ENCODE peak calls at places on chromosomes 16 and 17, in ten cellular contexts. Q is sigmoid colon, T is H1, O is suprapubic skin, A is SK-N-SH, K is stomach, R is transverse colon, J is K562, W is GM12878, B is HepG2. Z is an unnamed sample.

GRCh38 chr16:54503011-54503410 is 216.4 kb upstream of the IRX3 start:
- DNase-seq in Q (no peak), T (no peak), O (no peak), A (no peak), K (no peak), R (peak), J (no peak), W (no peak), B (no peak), Z (no peak)

GRCh38 chr16:67181346-67181745 is 2.4 kb downstream of the MATCAP1 start:
- DNase-seq in Q (peak), T (no peak), O (no peak), A (no peak), K (no peak), R (peak), J (no peak), W (no peak), B (no peak), Z (no peak)

GRCh38 chr16:962901-963814 is 7.6 kb downstream of the LMF1 start:
- DNase-seq in Q (no peak), T (no peak), O (peak), A (no peak), K (no peak), R (no peak), J (no peak), W (no peak), B (no peak), Z (no peak)

GRCh38 chr17:10875984-10876555 is 38.2 kb upstream of the PIRT start:
- DNase-seq in Q (no peak), T (peak), O (no peak), A (peak), K (peak), R (peak), J (peak), W (no peak), B (peak), Z (peak)

GRCh38 chr16:85550422-85551318 is 62.5 kb upstream of the GSE1 start:
- DNase-seq in Q (no peak), T (peak), O (no peak), A (no peak), K (no peak), R (no peak), J (no peak), W (no peak), B (no peak), Z (no peak)

GRCh38 chr16:86563489-86564345 is 2.9 kb upstream of the FOXC2 start:
- DNase-seq in Q (peak), T (peak), O (peak), A (peak), K (peak), R (peak), J (peak), W (peak), B (peak), Z (peak)

GRCh38 chr17:12422632-12423031 is 243.1 kb upstream of the MYOCD start:
- DNase-seq in Q (peak), T (no peak), O (no peak), A (no peak), K (peak), R (peak), J (no peak), W (no peak), B (no peak), Z (peak)

GRCh38 chr17:11598274-11599221 is at the start of gene DNAH9:
- DNase-seq in Q (peak), T (peak), O (peak), A (peak), K (peak), R (peak), J (peak), W (no peak), B (peak), Z (peak)

GRCh38 chr16:87836844-87837581 is 32.3 kb downstream of the SLC7A5 start:
- DNase-seq in Q (no peak), T (no peak), O (no peak), A (no peak), K (no peak), R (no peak), J (no peak), W (no peak), B (no peak), Z (peak)

GRCh38 chr17:39014044-39014794 is 47.0 kb upstream of the FBXO47 start:
- DNase-seq in Q (no peak), T (no peak), O (no peak), A (no peak), K (no peak), R (no peak), J (peak), W (no peak), B (peak), Z (no peak)

GRCh38 chr16:84752600-84752999 is 52.8 kb downstream of the USP10 start:
- DNase-seq in Q (no peak), T (no peak), O (no peak), A (no peak), K (no peak), R (no peak), J (no peak), W (no peak), B (no peak), Z (no peak)

GRCh38 chr16:53159781-53160436 is 105.1 kb downstream of the CHD9 start:
- DNase-seq in Q (no peak), T (peak), O (no peak), A (peak), K (no peak), R (no peak), J (peak), W (peak), B (peak), Z (no peak)

GRCh38 chr16:14061732-14062259 is 9.3 kb upstream of the MRTFB start:
- DNase-seq in Q (no peak), T (no peak), O (no peak), A (no peak), K (no peak), R (no peak), J (no peak), W (no peak), B (peak), Z (no peak)

GRCh38 chr17:7709031-7709430 is 4.0 kb downstream of the EFNB3 start:
- DNase-seq in Q (no peak), T (no peak), O (no peak), A (no peak), K (no peak), R (no peak), J (no peak), W (no peak), B (no peak), Z (no peak)

GRCh38 chr17:70369296-70369855 is 200.0 kb downstream of the KCNJ2 start:
- DNase-seq in Q (no peak), T (no peak), O (no peak), A (no peak), K (no peak), R (no peak), J (no peak), W (no peak), B (no peak), Z (no peak)

GRCh38 chr16:57478396-57479024 is 7.8 kb downstream of the DOK4 start:
- DNase-seq in Q (no peak), T (no peak), O (no peak), A (no peak), K (no peak), R (no peak), J (no peak), W (no peak), B (no peak), Z (no peak)

GRCh38 chr16:89449726-89450335 is 40.5 kb downstream of the ANKRD11 start:
- DNase-seq in Q (no peak), T (no peak), O (no peak), A (no peak), K (no peak), R (no peak), J (no peak), W (no peak), B (no peak), Z (no peak)

GRCh38 chr17:49506282-49506681 is 11.2 kb downstream of the NGFR start:
- DNase-seq in Q (no peak), T (no peak), O (no peak), A (no peak), K (no peak), R (no peak), J (no peak), W (no peak), B (no peak), Z (no peak)

GRCh38 chr17:79252886-79253285 is 178.3 kb downstream of the ENGASE start:
- DNase-seq in Q (no peak), T (no peak), O (no peak), A (no peak), K (no peak), R (no peak), J (no peak), W (no peak), B (no peak), Z (no peak)

GRCh38 chr16:89827383-89828198 is 684 bp upstream of the SPIRE2 start:
- DNase-seq in Q (no peak), T (peak), O (no peak), A (peak), K (peak), R (peak), J (no peak), W (no peak), B (peak), Z (no peak)

GRCh38 chr17:4492762-4493561 is 5.7 kb upstream of the SPNS2 start:
- DNase-seq in Q (no peak), T (peak), O (no peak), A (no peak), K (peak), R (peak), J (peak), W (no peak), B (peak), Z (peak)

GRCh38 chr17:31248986-31249385 is 48.1 kb downstream of the OMG start:
- DNase-seq in Q (no peak), T (no peak), O (no peak), A (no peak), K (no peak), R (no peak), J (no peak), W (no peak), B (no peak), Z (no peak)

GRCh38 chr17:47703671-47704070 is 9.7 kb downstream of the TBKBP1 start:
- DNase-seq in Q (no peak), T (no peak), O (no peak), A (no peak), K (no peak), R (no peak), J (no peak), W (no peak), B (no peak), Z (no peak)

GRCh38 chr17:47990962-47991731 is 20.2 kb downstream of the CDK5RAP3 start:
- DNase-seq in Q (no peak), T (peak), O (no peak), A (peak), K (no peak), R (no peak), J (no peak), W (no peak), B (no peak), Z (peak)

GRCh38 chr16:722835-723633 is 2.1 kb downstream of the ANTKMT start:
- DNase-seq in Q (no peak), T (no peak), O (no peak), A (no peak), K (no peak), R (no peak), J (peak), W (no peak), B (no peak), Z (no peak)

GRCh38 chr17:53792451-53792850 is 30.3 kb upstream of the KIF2B start:
- DNase-seq in Q (no peak), T (no peak), O (no peak), A (no peak), K (no peak), R (no peak), J (no peak), W (no peak), B (no peak), Z (no peak)
- TF ChIP-seq POLR2AphosphoS5 in Q (no peak), T (no peak), O (no peak), A (no peak), K (no peak), R (no peak), J (no peak), W (no peak), B (no peak), Z (no peak)

GRCh38 chr17:1058423-1059130 is 61.6 kb downstream of the TIMM22 start:
- DNase-seq in Q (no peak), T (peak), O (no peak), A (peak), K (peak), R (peak), J (peak), W (no peak), B (peak), Z (peak)
- TF ChIP-seq CTCF in Q (peak), T (peak), O (no peak), A (peak), K (peak), R (peak), J (peak), W (peak), B (peak), Z (peak)

DNA sequence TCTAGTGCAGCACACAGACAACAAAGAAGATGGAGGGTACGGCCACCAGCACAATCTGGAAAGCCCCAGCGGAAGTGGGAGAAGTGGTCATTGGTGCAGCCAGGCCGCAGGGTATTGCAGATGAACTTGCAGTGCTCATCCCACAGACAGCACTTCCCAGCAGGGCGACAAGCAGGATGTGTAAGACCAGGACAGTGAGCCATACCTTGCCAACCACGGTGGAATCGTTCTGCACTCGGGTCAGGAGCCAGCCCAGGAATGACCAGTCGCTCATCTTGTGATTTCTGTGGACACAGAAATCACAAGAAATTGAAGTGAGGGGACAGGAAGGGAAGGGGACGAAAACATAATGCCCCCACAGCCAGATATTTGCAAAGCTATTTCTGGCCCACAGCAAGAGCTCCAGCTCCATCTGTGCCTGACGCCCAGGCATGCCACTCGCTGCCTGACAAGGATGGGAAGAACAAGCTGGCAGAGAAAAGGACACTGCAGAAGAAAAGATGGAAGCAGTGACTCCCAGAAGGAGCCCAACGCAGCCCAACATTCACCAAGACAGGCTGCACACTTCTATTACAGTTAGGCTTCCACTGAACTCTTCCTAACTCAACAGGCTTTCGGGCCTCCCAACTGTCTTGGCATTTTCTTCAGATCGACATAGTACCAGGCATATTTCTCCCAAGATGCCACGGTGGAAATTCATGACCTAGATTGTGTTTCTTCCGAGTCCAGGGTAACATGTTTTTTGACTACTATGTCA is 17.5 kb upstream of the MYO18A start:
- DNase-seq in Q (no peak), T (no peak), O (no peak), A (no peak), K (no peak), R (no peak), J (no peak), W (no peak), B (no peak), Z (peak)
- TF ChIP-seq EP300 in Q (no peak), T (no peak), O (no peak), A (no peak), K (no peak), R (no peak), J (no peak), W (no peak), B (no peak), Z (no peak)

DNA sequence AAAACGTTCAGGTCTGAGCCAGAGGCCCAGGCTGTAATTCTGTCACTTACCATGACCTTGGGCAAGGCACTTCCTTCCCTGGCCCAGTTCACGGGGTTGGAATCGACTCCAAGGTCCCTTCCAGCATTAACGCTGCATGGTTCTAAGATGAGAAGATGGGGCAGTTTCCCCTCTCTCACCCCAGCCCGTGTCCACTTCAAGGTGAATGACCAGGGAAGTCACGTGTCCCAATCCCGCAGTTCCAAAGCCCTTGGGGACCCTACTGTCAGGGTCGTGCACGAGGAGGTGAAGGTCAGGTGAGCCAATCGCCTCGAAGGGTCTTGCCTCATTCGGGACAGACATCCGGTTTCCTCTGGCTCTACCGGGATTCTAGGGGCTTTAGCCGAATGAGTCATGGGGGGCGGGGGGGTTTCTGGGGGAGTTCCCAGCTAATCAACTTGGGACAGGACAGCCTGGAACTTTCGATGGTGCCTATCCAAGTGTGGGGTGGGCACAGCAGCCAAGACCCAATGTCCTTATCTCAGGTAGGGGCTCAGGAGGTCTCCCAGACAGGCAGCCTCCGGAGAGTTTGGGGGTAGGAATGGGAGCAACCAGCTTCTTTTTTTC is 762 bp upstream of the CSF3 start:
- DNase-seq in Q (peak), T (no peak), O (no peak), A (peak), K (no peak), R (no peak), J (no peak), W (no peak), B (peak), Z (peak)
- TF ChIP-seq POLR2AphosphoS5 in Q (no peak), T (no peak), O (no peak), A (no peak), K (no peak), R (no peak), J (no peak), W (no peak), B (no peak), Z (peak)

GRCh38 chr16:30429678-30430427 is at the start of gene DCTPP1:
- DNase-seq in Q (peak), T (peak), O (peak), A (peak), K (peak), R (peak), J (peak), W (peak), B (peak), Z (peak)

GRCh38 chr16:30428055-30428454 is 1.8 kb downstream of the DCTPP1 start:
- DNase-seq in Q (no peak), T (no peak), O (no peak), A (no peak), K (no peak), R (no peak), J (no peak), W (no peak), B (no peak), Z (no peak)

GRCh38 chr16:30429418-30429677 is 482 bp downstream of the DCTPP1 start:
- DNase-seq in Q (no peak), T (no peak), O (no peak), A (no peak), K (no peak), R (no peak), J (no peak), W (no peak), B (no peak), Z (no peak)

GRCh38 chr16:30434852-30435251 is 5.0 kb upstream of the DCTPP1 start:
- DNase-seq in Q (no peak), T (no peak), O (no peak), A (no peak), K (no peak), R (no peak), J (no peak), W (no peak), B (no peak), Z (no peak)

GRCh38 chr16:30430428-30430970 is 669 bp upstream of the DCTPP1 start:
- DNase-seq in Q (no peak), T (no peak), O (no peak), A (peak), K (no peak), R (no peak), J (peak), W (no peak), B (peak), Z (peak)
- TF ChIP-seq CTCF in Q (no peak), T (no peak), O (no peak), A (no peak), K (no peak), R (no peak), J (no peak), W (no peak), B (peak), Z (no peak)

GRCh38 chr17:80564545-80564944 is 19.9 kb downstream of the RPTOR start:
- DNase-seq in Q (no peak), T (no peak), O (no peak), A (no peak), K (no peak), R (no peak), J (no peak), W (no peak), B (no peak), Z (no peak)
- TF ChIP-seq EP300 in Q (no peak), T (no peak), O (no peak), A (no peak), K (no peak), R (no peak), J (no peak), W (no peak), B (no peak), Z (no peak)

GRCh38 chr16:46961373-46962353 is 11.8 kb downstream of the DNAJA2 start:
- DNase-seq in Q (no peak), T (no peak), O (no peak), A (no peak), K (no peak), R (no peak), J (no peak), W (no peak), B (no peak), Z (no peak)
- TF ChIP-seq POLR2AphosphoS5 in Q (no peak), T (no peak), O (no peak), A (no peak), K (no peak), R (no peak), J (no peak), W (no peak), B (no peak), Z (no peak)